ENCODE peak calls at places on chromosomes 6 and 20, in six cellular contexts. One of them, this sample, is unnamed.

GRCh38 chr20:23254505-23254904 is 96.1 kb upstream of the NXT1 start:
- DNase-seq in GM12878: no peak
- DNase-seq in HepG2: no peak
- DNase-seq in K562: no peak
- DNase-seq in H1: no peak
- DNase-seq in GM12892: no peak
- DNase-seq in this sample: no peak

GRCh38 chr6:7615611-7616383 is 25.8 kb downstream of the SNRNP48 start:
- DNase-seq in GM12878: no peak
- DNase-seq in K562: peak
- DNase-seq in H1: no peak
- DNase-seq in HepG2: peak
- DNase-seq in GM12892: no peak
- DNase-seq in this sample: peak

GRCh38 chr6:33848498-33848897 is 44.7 kb upstream of the MLN start:
- DNase-seq in K562: no peak
- DNase-seq in GM12892: no peak
- DNase-seq in HepG2: no peak
- DNase-seq in GM12878: no peak
- DNase-seq in H1: no peak
- DNase-seq in this sample: no peak

GRCh38 chr20:34190679-34191090 is 50.5 kb upstream of the ASIP start:
- DNase-seq in K562: peak
- DNase-seq in HepG2: peak
- DNase-seq in GM12878: no peak
- DNase-seq in H1: peak
- DNase-seq in GM12892: peak
- DNase-seq in this sample: peak

GRCh38 chr6:11370191-11371018 is 137.9 kb upstream of the NEDD9 start:
- DNase-seq in GM12878: no peak
- DNase-seq in GM12892: no peak
- DNase-seq in H1: no peak
- DNase-seq in HepG2: no peak
- DNase-seq in K562: no peak
- DNase-seq in this sample: no peak

GRCh38 chr6:121055572-121056163 is 278.6 kb downstream of the TBC1D32 start:
- DNase-seq in GM12892: no peak
- DNase-seq in GM12878: peak
- DNase-seq in H1: peak
- DNase-seq in K562: peak
- DNase-seq in HepG2: peak
- DNase-seq in this sample: no peak

GRCh38 chr20:53739799-53740785 is 146.5 kb upstream of the ZNF217 start:
- DNase-seq in GM12892: no peak
- DNase-seq in GM12878: no peak
- DNase-seq in K562: peak
- DNase-seq in HepG2: no peak
- DNase-seq in H1: no peak
- DNase-seq in this sample: no peak

GRCh38 chr6:13409991-13410390 is 77.4 kb downstream of the GFOD1 start:
- DNase-seq in K562: no peak
- DNase-seq in H1: no peak
- DNase-seq in GM12892: no peak
- DNase-seq in GM12878: no peak
- DNase-seq in HepG2: no peak
- DNase-seq in this sample: no peak

GRCh38 chr6:4368649-4369048 is 233.3 kb upstream of the ECI2 start:
- DNase-seq in K562: no peak
- DNase-seq in GM12878: no peak
- DNase-seq in H1: no peak
- DNase-seq in HepG2: no peak
- DNase-seq in GM12892: no peak
- DNase-seq in this sample: no peak

GRCh38 chr20:36548006-36548315 is 6.6 kb downstream of the MYL9 start:
- DNase-seq in HepG2: peak
- DNase-seq in GM12878: no peak
- DNase-seq in K562: peak
- DNase-seq in GM12892: no peak
- DNase-seq in H1: no peak
- DNase-seq in this sample: no peak

GRCh38 chr6:114157848-114158247 is 185.0 kb downstream of the HS3ST5 start:
- DNase-seq in HepG2: no peak
- DNase-seq in H1: no peak
- DNase-seq in GM12892: no peak
- DNase-seq in GM12878: no peak
- DNase-seq in K562: no peak
- DNase-seq in this sample: no peak

GRCh38 chr20:53773792-53774371 is 180.2 kb upstream of the ZNF217 start:
- DNase-seq in HepG2: peak
- DNase-seq in GM12892: no peak
- DNase-seq in GM12878: no peak
- DNase-seq in K562: no peak
- DNase-seq in H1: no peak
- DNase-seq in this sample: no peak

GRCh38 chr20:61932199-61932592 is 133.5 kb downstream of the TAF4 start:
- DNase-seq in K562: no peak
- DNase-seq in HepG2: no peak
- DNase-seq in H1: no peak
- DNase-seq in GM12892: no peak
- DNase-seq in GM12878: no peak
- DNase-seq in this sample: no peak

GRCh38 chr6:132736239-132736638 is 21.5 kb downstream of the VNN2 start:
- DNase-seq in K562: no peak
- DNase-seq in GM12892: no peak
- DNase-seq in HepG2: no peak
- DNase-seq in GM12878: no peak
- DNase-seq in H1: no peak
- DNase-seq in this sample: no peak

GRCh38 chr20:44253528-44253927 is 6.4 kb downstream of the GDAP1L1 start:
- DNase-seq in GM12878: no peak
- DNase-seq in K562: no peak
- DNase-seq in H1: no peak
- DNase-seq in GM12892: no peak
- DNase-seq in HepG2: peak
- DNase-seq in this sample: no peak

GRCh38 chr6:45830441-45831139 is 185.1 kb downstream of the CLIC5 start:
- DNase-seq in K562: no peak
- DNase-seq in GM12892: peak
- DNase-seq in GM12878: peak
- DNase-seq in HepG2: no peak
- DNase-seq in H1: no peak
- DNase-seq in this sample: peak

GRCh38 chr6:109526905-109527628 is 44.0 kb upstream of the ZBTB24 start:
- DNase-seq in GM12878: peak
- DNase-seq in H1: no peak
- DNase-seq in K562: peak
- DNase-seq in GM12892: no peak
- DNase-seq in HepG2: peak
- DNase-seq in this sample: no peak

GRCh38 chr6:153058291-153058690 is 55.8 kb upstream of the MTRF1L start:
- DNase-seq in H1: no peak
- DNase-seq in GM12878: no peak
- DNase-seq in HepG2: no peak
- DNase-seq in K562: no peak
- DNase-seq in GM12892: no peak
- DNase-seq in this sample: no peak

DNA sequence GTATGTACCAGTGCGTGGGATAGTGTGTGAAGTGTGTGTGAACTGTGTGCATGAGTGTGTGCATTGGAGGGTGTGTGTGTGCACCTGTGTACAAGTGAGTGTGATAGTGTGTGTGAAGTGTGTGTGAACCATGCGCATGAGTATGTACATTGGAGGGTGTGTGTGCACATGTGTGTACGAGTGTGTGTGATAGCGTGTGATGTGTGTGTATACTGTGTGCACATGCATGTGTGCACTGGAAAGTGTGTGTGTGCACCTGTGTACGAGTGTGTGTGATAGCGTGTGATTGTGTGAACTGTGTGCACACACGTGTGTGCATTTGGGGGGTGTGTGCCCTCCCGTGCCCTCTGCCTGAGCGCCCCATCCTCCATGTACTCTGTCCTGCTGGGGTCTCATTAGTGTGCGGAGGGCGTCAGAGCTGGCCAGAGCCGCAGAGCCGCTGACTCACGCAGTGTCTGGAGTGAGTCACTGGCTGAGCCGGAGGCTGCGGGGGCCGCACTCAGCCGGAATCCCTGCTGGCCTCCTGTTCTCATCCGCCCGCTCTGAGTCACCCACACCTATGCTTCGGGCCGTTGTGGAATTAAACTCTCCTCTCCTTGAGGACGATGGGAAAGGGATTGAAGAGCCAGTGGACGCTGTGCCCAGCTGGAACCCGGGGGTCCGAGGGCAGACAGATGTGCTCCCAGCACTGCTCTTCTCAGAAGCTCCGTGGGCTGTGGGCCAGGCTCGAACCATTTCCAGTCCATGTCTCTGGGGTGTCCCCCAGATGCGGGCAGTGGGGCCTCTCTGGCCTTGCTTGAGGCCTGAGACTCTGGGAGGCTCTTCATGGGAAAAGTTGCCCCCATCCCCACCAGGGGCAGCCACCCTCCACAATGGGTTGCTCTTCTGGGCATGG is 27.3 kb upstream of the STX16 start:
- DNase-seq in K562: peak
- DNase-seq in H1: peak
- DNase-seq in HepG2: peak
- DNase-seq in GM12892: no peak
- DNase-seq in GM12878: no peak
- DNase-seq in this sample: no peak
- TF ChIP-seq POLR2A in K562: no peak
- TF ChIP-seq POLR2A in H1: no peak
- TF ChIP-seq POLR2A in HepG2: no peak
- TF ChIP-seq POLR2A in GM12892: no peak
- TF ChIP-seq POLR2A in GM12878: no peak
- TF ChIP-seq POLR2A in this sample: no peak

DNA sequence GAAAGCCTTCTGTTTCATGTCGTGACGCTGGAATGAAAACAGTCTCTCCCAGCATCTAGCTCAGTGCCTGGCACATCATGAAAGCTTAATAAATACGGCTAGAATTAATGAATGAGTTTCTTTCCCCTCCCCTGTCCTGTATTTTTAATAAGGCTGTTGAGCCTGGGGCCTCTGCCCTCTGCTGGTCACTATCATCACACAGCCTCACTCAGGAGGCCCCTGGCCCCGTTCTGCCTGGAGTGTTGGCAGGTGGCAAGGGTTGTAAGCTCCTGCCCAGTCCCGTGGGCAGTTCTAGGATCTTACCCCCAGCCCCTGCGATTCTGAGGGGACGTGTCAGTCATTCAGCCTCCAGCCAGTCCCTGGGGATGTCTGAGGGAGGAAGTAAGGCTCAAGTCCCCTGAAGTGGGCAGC is 41.4 kb downstream of the PHACTR3 start:
- DNase-seq in GM12878: no peak
- DNase-seq in K562: no peak
- DNase-seq in GM12892: no peak
- DNase-seq in H1: no peak
- DNase-seq in HepG2: no peak
- DNase-seq in this sample: no peak
- TF ChIP-seq TAF1 in GM12878: no peak
- TF ChIP-seq TAF1 in K562: no peak
- TF ChIP-seq TAF1 in GM12892: no peak
- TF ChIP-seq TAF1 in H1: no peak
- TF ChIP-seq TAF1 in HepG2: no peak
- TF ChIP-seq TAF1 in this sample: no peak

GRCh38 chr20:40681684-40682083 is 7.4 kb downstream of the MAFB start:
- DNase-seq in K562: no peak
- DNase-seq in H1: no peak
- DNase-seq in GM12878: no peak
- DNase-seq in GM12892: no peak
- DNase-seq in HepG2: no peak
- DNase-seq in this sample: no peak

GRCh38 chr20:40682104-40683045 is 6.7 kb downstream of the MAFB start:
- DNase-seq in H1: no peak
- DNase-seq in K562: no peak
- DNase-seq in GM12878: no peak
- DNase-seq in HepG2: peak
- DNase-seq in GM12892: no peak
- DNase-seq in this sample: no peak

GRCh38 chr20:40685349-40685748 is 3.7 kb downstream of the MAFB start:
- DNase-seq in K562: no peak
- DNase-seq in GM12892: no peak
- DNase-seq in HepG2: no peak
- DNase-seq in GM12878: no peak
- DNase-seq in H1: no peak
- DNase-seq in this sample: no peak

GRCh38 chr20:40683221-40683893 is 5.7 kb downstream of the MAFB start:
- DNase-seq in HepG2: no peak
- DNase-seq in GM12892: no peak
- DNase-seq in H1: no peak
- DNase-seq in K562: no peak
- DNase-seq in GM12878: no peak
- DNase-seq in this sample: no peak

DNA sequence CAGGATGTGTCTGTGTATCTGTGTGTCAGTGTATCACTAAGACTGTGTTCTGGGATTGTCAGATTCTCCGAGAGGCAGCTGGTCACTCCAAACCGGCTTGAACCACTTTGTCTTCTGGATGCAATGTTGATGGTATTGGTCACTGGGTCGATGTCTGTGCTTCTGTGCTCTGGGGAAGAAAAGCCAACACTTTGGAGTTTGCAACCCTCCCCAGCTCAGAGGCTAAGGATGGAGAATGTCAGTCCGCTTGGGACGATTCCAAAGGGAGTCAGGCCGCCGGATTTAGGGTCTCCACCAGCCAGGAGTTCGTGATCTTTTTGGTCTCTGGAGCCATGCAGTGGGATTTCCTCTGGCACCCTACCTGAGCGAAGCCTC is 5.2 kb downstream of the MAFB start:
- DNase-seq in GM12878: no peak
- DNase-seq in H1: no peak
- DNase-seq in K562: no peak
- DNase-seq in HepG2: no peak
- DNase-seq in GM12892: no peak
- DNase-seq in this sample: no peak
- TF ChIP-seq POLR2A in GM12878: no peak
- TF ChIP-seq POLR2A in H1: no peak
- TF ChIP-seq POLR2A in K562: no peak
- TF ChIP-seq POLR2A in HepG2: no peak
- TF ChIP-seq POLR2A in GM12892: no peak
- TF ChIP-seq POLR2A in this sample: no peak

GRCh38 chr20:14337400-14338171 is at the start of gene FLRT3:
- DNase-seq in GM12878: peak
- DNase-seq in HepG2: peak
- DNase-seq in H1: peak
- DNase-seq in GM12892: no peak
- DNase-seq in K562: peak
- DNase-seq in this sample: peak
- TF ChIP-seq TAF1 in GM12878: no peak
- TF ChIP-seq TAF1 in HepG2: peak
- TF ChIP-seq TAF1 in H1: no peak
- TF ChIP-seq TAF1 in GM12892: no peak
- TF ChIP-seq TAF1 in K562: no peak
- TF ChIP-seq TAF1 in this sample: no peak